ENCODE peak calls at places on chromosomes 7 and 10, in four cellular contexts. H is activated effector memory CD4-positive, alpha-beta T cell treated with Interleukin-2 at 50 U/mL for 16 hours; A is sciatic nerve; C is small intestine. R is an unnamed sample.

GRCh38 chr7:42027521-42027920 is 209.5 kb downstream of the GLI3 start:
- DNase-seq in H (no peak), A (no peak), C (no peak), R (no peak)

GRCh38 chr10:117818696-117819095 is 228.0 kb downstream of the RAB11FIP2 start:
- DNase-seq in H (no peak), A (no peak), C (no peak), R (no peak)

GRCh38 chr7:103445228-103446020 is 583 bp downstream of the SLC26A5 start:
- DNase-seq in H (no peak), A (no peak), C (peak; percentile 20), R (no peak)

GRCh38 chr10:113001599-113002448 is 51.8 kb downstream of the TCF7L2 start:
- DNase-seq in H (no peak), A (no peak), C (no peak), R (no peak)

GRCh38 chr7:103149808-103150180 is 895 bp upstream of the NAPEPLD start:
- DNase-seq in H (no peak), A (no peak), C (no peak), R (no peak)

GRCh38 chr10:121593267-121593666 is 5.0 kb downstream of the FGFR2 start:
- DNase-seq in H (no peak), A (no peak), C (no peak), R (no peak)

GRCh38 chr7:322111-322671 is 32.2 kb downstream of the FOXL3 start:
- DNase-seq in H (peak; percentile 75), A (peak; percentile 83), C (peak; percentile 78), R (peak; percentile 66)

GRCh38 chr7:28355553-28356319 is 56.6 kb upstream of the CREB5 start:
- DNase-seq in H (no peak), A (no peak), C (no peak), R (no peak)

GRCh38 chr10:90313548-90314325 is 544.1 kb downstream of the HTR7 start:
- DNase-seq in H (no peak), A (no peak), C (peak; percentile 76), R (no peak)

GRCh38 chr10:122142652-122143237 is 128.4 kb upstream of the BTBD16 start:
- DNase-seq in H (no peak), A (peak; percentile 83), C (no peak), R (no peak)

GRCh38 chr7:101518348-101518747 is 110.7 kb downstream of the MYL10 start:
- DNase-seq in H (no peak), A (no peak), C (no peak), R (no peak)

GRCh38 chr10:35092851-35093250 is 2.7 kb upstream of the CUL2 start:
- DNase-seq in H (no peak), A (no peak), C (peak; percentile 6), R (no peak)

GRCh38 chr7:138259675-138260074 is 183.4 kb downstream of the AKR1D1 start:
- DNase-seq in H (no peak), A (no peak), C (no peak), R (no peak)

R was measured in activated T-helper 2 cell treated with anti-CD3 and anti-CD28 coated beads, Interferon-gamma antibody, Interleukin-2, Interleukin-4, amounts not matched to agents 10 μg/mL and 5 μg/mL and 100 μg/mL, durations not matched to agents 14 hours and 24 hours and 36 hours.